ENCODE peak calls at places on chromosomes 4 and X, in eight cellular contexts. M is GM23338, W is mammary epithelial cell, B is breast epithelium, Q is tibial nerve, T is pancreas, N is stomach, P is K562. U is an unnamed sample. For H3K4me1, the result is how much of the 10 kb centered on the place peaks cover.

GRCh38 chrX:39158801-39159657 is 357.8 kb downstream of the MID1IP1 start:
- DNase-seq in M (no peak), W (peak), B (no peak), Q (no peak), T (no peak), N (no peak), P (no peak), U (no peak)

GRCh38 chr4:13470379-13470778 is 13.8 kb downstream of the RAB28 start:
- DNase-seq in M (no peak), W (no peak), B (no peak), Q (no peak), T (no peak), N (no peak), P (no peak), U (no peak)

GRCh38 chrX:79524642-79525041 is 157.5 kb upstream of the ITM2A start:
- DNase-seq in M (peak), W (peak), B (no peak), Q (no peak), T (no peak), N (no peak), P (no peak), U (no peak)

GRCh38 chr4:3741217-3742011 is 24.8 kb upstream of the ADRA2C start:
- DNase-seq in M (no peak), W (no peak), B (no peak), Q (no peak), T (no peak), N (no peak), P (no peak), U (no peak)

GRCh38 chr4:38177035-38177791 is 217.0 kb downstream of the PTTG2 start:
- DNase-seq in M (no peak), W (no peak), B (peak), Q (no peak), T (no peak), N (peak), P (no peak), U (peak)

GRCh38 chr4:123469245-123469644 is 72.7 kb downstream of the SPRY1 start:
- DNase-seq in M (no peak), W (no peak), B (no peak), Q (no peak), T (no peak), N (no peak), P (no peak), U (no peak)

GRCh38 chrX:44765556-44765955 is 78.3 kb upstream of the DUSP21 start:
- DNase-seq in M (no peak), W (no peak), B (no peak), Q (no peak), T (no peak), N (no peak), P (no peak), U (no peak)

GRCh38 chrX:15882704-15883539 is 28.3 kb upstream of the AP1S2 start:
- DNase-seq in M (no peak), W (peak), B (no peak), Q (no peak), T (no peak), N (no peak), P (no peak), U (no peak)

GRCh38 chr4:163587867-163588266 is 93.4 kb downstream of the TMA16 start:
- DNase-seq in M (peak), W (no peak), B (no peak), Q (no peak), T (no peak), N (no peak), P (no peak), U (no peak)

GRCh38 chr4:2593003-2593402 is 56.6 kb downstream of the FAM193A start:
- DNase-seq in M (peak), W (no peak), B (no peak), Q (no peak), T (no peak), N (no peak), P (no peak), U (no peak)

GRCh38 chr4:42568610-42569207 is 88.2 kb downstream of the ATP8A1 start:
- DNase-seq in M (peak), W (peak), B (peak), Q (no peak), T (no peak), N (peak), P (peak), U (peak)

GRCh38 chr4:169103966-169104412 is 93.9 kb upstream of the CBR4 start:
- DNase-seq in M (peak), W (peak), B (no peak), Q (no peak), T (no peak), N (no peak), P (no peak), U (peak)

GRCh38 chrX:3461824-3462508 is 115.5 kb upstream of the MXRA5 start:
- DNase-seq in M (no peak), W (no peak), B (no peak), Q (no peak), T (no peak), N (no peak), P (no peak), U (no peak)

GRCh38 chrX:107700317-107700774 is 72.0 kb downstream of the PRPS1 start:
- DNase-seq in M (no peak), W (peak), B (no peak), Q (no peak), T (no peak), N (no peak), P (no peak), U (no peak)

GRCh38 chr4:47746122-47746521 is 91.7 kb downstream of the CORIN start:
- DNase-seq in M (no peak), W (peak), B (no peak), Q (no peak), T (no peak), N (no peak), P (no peak), U (no peak)

GRCh38 chr4:143375326-143376073 is 38.8 kb downstream of the GAB1 start:
- DNase-seq in M (peak), W (no peak), B (no peak), Q (no peak), T (no peak), N (no peak), P (peak), U (no peak)

GRCh38 chr4:121936101-121936500 is 15.8 kb downstream of the TRPC3 start:
- DNase-seq in M (no peak), W (no peak), B (no peak), Q (no peak), T (no peak), N (no peak), P (no peak), U (no peak)

GRCh38 chr4:183637461-183637860 is 21.5 kb downstream of the RWDD4 start:
- DNase-seq in M (no peak), W (peak), B (no peak), Q (no peak), T (no peak), N (no peak), P (no peak), U (no peak)

GRCh38 chr4:48708610-48709009 is 71.5 kb downstream of the FRYL start:
- DNase-seq in M (no peak), W (no peak), B (no peak), Q (no peak), T (no peak), N (no peak), P (no peak), U (no peak)

GRCh38 chr4:20532871-20533870 is 167.1 kb upstream of the PACRGL start:
- DNase-seq in M (no peak), W (peak), B (no peak), Q (no peak), T (no peak), N (no peak), P (no peak), U (no peak)

GRCh38 chrX:135425566-135425965 is 3.8 kb downstream of the SMIM10L2A start:
- DNase-seq in M (no peak), W (no peak), B (no peak), Q (no peak), T (no peak), N (no peak), P (no peak), U (no peak)

GRCh38 chrX:30649859-30650258 is 3.4 kb upstream of the GK start:
- DNase-seq in M (no peak), W (peak), B (no peak), Q (no peak), T (no peak), N (no peak), P (no peak), U (no peak)

GRCh38 chrX:53456254-53456653 is 22.1 kb upstream of the HSD17B10 start:
- DNase-seq in M (no peak), W (peak), B (no peak), Q (no peak), T (no peak), N (no peak), P (no peak), U (no peak)

GRCh38 chr4:92236907-92237306 is 66.9 kb upstream of the GRID2 start:
- DNase-seq in M (no peak), W (peak), B (no peak), Q (no peak), T (no peak), N (no peak), P (no peak), U (no peak)

GRCh38 chrX:8504451-8504850 is 39.8 kb downstream of the VCX3B start:
- DNase-seq in M (no peak), W (peak), B (no peak), Q (no peak), T (no peak), N (no peak), P (no peak), U (no peak)

GRCh38 chrX:95076449-95076848 is 1402.4 kb downstream of the FAM133A start:
- DNase-seq in M (peak), W (peak), B (no peak), Q (no peak), T (no peak), N (no peak), P (peak), U (no peak)
- TF ChIP-seq CTCF in M (peak), W (peak), B (no peak), Q (no peak), T (no peak), N (no peak), P (peak), U (no peak)

GRCh38 chrX:74372272-74372671 is 49.0 kb upstream of the SLC16A2 start:
- DNase-seq in M (no peak), W (peak), B (no peak), Q (no peak), T (no peak), N (no peak), P (no peak), U (no peak)
- H3K4me1 ChIP-seq in M (under half), W (under half), B (under half), Q (under half), T (under half), N (under half), P (under half), U (under half)

GRCh38 chrX:149515954-149516602 is 11.0 kb upstream of the IDS start:
- DNase-seq in M (no peak), W (no peak), B (no peak), Q (no peak), T (no peak), N (no peak), P (no peak), U (no peak)

GRCh38 chrX:149510386-149510785 is 5.3 kb upstream of the IDS start:
- DNase-seq in M (peak), W (no peak), B (no peak), Q (no peak), T (no peak), N (no peak), P (peak), U (no peak)

GRCh38 chrX:149511081-149511480 is 6.0 kb upstream of the IDS start:
- DNase-seq in M (no peak), W (peak), B (no peak), Q (no peak), T (no peak), N (no peak), P (no peak), U (no peak)

GRCh38 chrX:149513713-149514427 is 8.8 kb upstream of the IDS start:
- DNase-seq in M (no peak), W (no peak), B (no peak), Q (no peak), T (no peak), N (no peak), P (no peak), U (no peak)

GRCh38 chrX:149512225-149512885 is 7.2 kb upstream of the IDS start:
- DNase-seq in M (peak), W (peak), B (no peak), Q (no peak), T (no peak), N (peak), P (peak), U (peak)
- TF ChIP-seq CTCF in M (peak), W (peak), B (peak), Q (peak), T (peak), N (peak), P (peak), U (no peak)

GRCh38 chrX:19743386-19743785 is 144.0 kb downstream of the SH3KBP1 start:
- DNase-seq in M (no peak), W (no peak), B (no peak), Q (no peak), T (no peak), N (no peak), P (no peak), U (no peak)
- H3K4me1 ChIP-seq in M (under half), W (under half), B (under half), Q (under half), T (under half), N (under half), P (under half), U (under half)

GRCh38 chr4:128287871-128288688 is 467 bp upstream of the PGRMC2 start:
- DNase-seq in M (peak), W (peak), B (peak), Q (peak), T (peak), N (peak), P (peak), U (peak)
- TF ChIP-seq CTCF in M (no peak), W (peak), B (peak), Q (no peak), T (no peak), N (peak), P (peak), U (peak)